ENCODE peak calls at places on chromosomes 12 and 14, in four cellular contexts. One of them, this sample, is unnamed. For H3K9me3, the result is how much of the 10 kb centered on the place peaks cover.

GRCh38 chr14:34750670-34751069 is 36.3 kb upstream of the CFL2 start:
- DNase-seq in kidney: no peak
- DNase-seq in upper lobe of left lung: no peak
- DNase-seq in breast epithelium: no peak
- DNase-seq in this sample: no peak

GRCh38 chr12:52004042-52004648 is 2.6 kb upstream of the TAMALIN start:
- DNase-seq in kidney: peak
- DNase-seq in breast epithelium: no peak
- DNase-seq in upper lobe of left lung: peak
- DNase-seq in this sample: no peak

GRCh38 chr12:107748472-107748871 is 12.5 kb downstream of the PRDM4 start:
- DNase-seq in kidney: no peak
- DNase-seq in upper lobe of left lung: no peak
- DNase-seq in breast epithelium: no peak
- DNase-seq in this sample: no peak

GRCh38 chr12:1795785-1796514 is 24.4 kb upstream of the LRTM2 start:
- DNase-seq in kidney: peak
- DNase-seq in breast epithelium: peak
- DNase-seq in upper lobe of left lung: peak
- DNase-seq in this sample: peak

GRCh38 chr12:15629108-15629507 is 160.1 kb downstream of the EPS8 start:
- DNase-seq in breast epithelium: no peak
- DNase-seq in upper lobe of left lung: peak
- DNase-seq in kidney: peak
- DNase-seq in this sample: no peak

GRCh38 chr12:75471928-75472865 is 8.4 kb upstream of the GLIPR1 start:
- DNase-seq in upper lobe of left lung: no peak
- DNase-seq in kidney: no peak
- DNase-seq in breast epithelium: no peak
- DNase-seq in this sample: no peak

GRCh38 chr14:95322646-95323045 is 2.9 kb upstream of the CLMN start:
- DNase-seq in breast epithelium: no peak
- DNase-seq in kidney: no peak
- DNase-seq in upper lobe of left lung: no peak
- DNase-seq in this sample: no peak

GRCh38 chr12:121519227-121519626 is 61.6 kb downstream of the KDM2B start:
- DNase-seq in upper lobe of left lung: no peak
- DNase-seq in breast epithelium: no peak
- DNase-seq in kidney: no peak
- DNase-seq in this sample: no peak

GRCh38 chr12:71662861-71663560 is 637 bp downstream of the ZFC3H1 start:
- DNase-seq in breast epithelium: peak
- DNase-seq in upper lobe of left lung: peak
- DNase-seq in kidney: peak
- DNase-seq in this sample: peak

GRCh38 chr14:92323031-92323915 is at the start of gene SLC24A4:
- DNase-seq in kidney: no peak
- DNase-seq in breast epithelium: no peak
- DNase-seq in upper lobe of left lung: no peak
- DNase-seq in this sample: no peak

GRCh38 chr14:101010835-101011234 is 107.3 kb upstream of the RTL1 start:
- DNase-seq in breast epithelium: no peak
- DNase-seq in kidney: no peak
- DNase-seq in upper lobe of left lung: no peak
- DNase-seq in this sample: no peak

GRCh38 chr12:75922944-75923642 is 108.5 kb downstream of the PHLDA1 start:
- DNase-seq in upper lobe of left lung: no peak
- DNase-seq in breast epithelium: no peak
- DNase-seq in kidney: no peak
- DNase-seq in this sample: no peak

GRCh38 chr12:119061208-119061796 is 80.0 kb downstream of the SRRM4 start:
- DNase-seq in upper lobe of left lung: peak
- DNase-seq in kidney: peak
- DNase-seq in breast epithelium: no peak
- DNase-seq in this sample: no peak

GRCh38 chr14:39218171-39218769 is 15.4 kb upstream of the MIA2 start:
- DNase-seq in upper lobe of left lung: no peak
- DNase-seq in kidney: no peak
- DNase-seq in breast epithelium: no peak
- DNase-seq in this sample: no peak

GRCh38 chr14:50084666-50085065 is 31.7 kb downstream of the VCPKMT start:
- DNase-seq in upper lobe of left lung: no peak
- DNase-seq in breast epithelium: no peak
- DNase-seq in kidney: no peak
- DNase-seq in this sample: no peak
- TF ChIP-seq CTCF in upper lobe of left lung: no peak
- TF ChIP-seq CTCF in breast epithelium: no peak
- TF ChIP-seq CTCF in kidney: no peak
- TF ChIP-seq CTCF in this sample: no peak

DNA sequence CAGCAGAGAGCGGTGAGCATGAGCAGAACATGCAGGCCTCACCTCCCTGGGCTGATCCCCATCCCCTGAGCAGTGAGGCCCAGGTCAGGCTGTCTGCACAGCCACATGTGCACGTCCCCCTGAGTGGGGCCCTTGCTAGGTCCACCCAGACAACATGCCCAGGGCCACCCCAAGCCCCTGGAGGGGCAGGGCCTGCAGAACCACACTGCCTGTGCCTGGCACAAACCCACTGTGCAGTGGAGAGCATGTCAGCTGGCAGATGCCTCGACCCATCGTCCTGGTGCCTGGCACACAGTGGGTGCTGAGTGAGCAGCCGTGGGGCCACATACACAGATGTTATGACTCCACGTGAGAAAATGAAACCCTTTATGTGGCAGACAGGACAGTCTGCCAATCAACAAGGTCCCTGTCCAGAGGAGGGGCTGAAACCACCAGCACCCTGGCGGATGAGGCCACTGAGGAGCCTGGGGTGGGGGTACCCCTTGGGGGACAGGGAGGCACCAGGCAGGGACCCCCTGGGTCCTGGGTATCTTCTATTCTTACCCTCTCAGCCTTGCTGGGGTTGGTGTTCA is 8.3 kb downstream of the ANHX start:
- DNase-seq in breast epithelium: no peak
- DNase-seq in upper lobe of left lung: no peak
- DNase-seq in kidney: no peak
- DNase-seq in this sample: no peak
- H3K9me3 ChIP-seq in breast epithelium: under half
- H3K9me3 ChIP-seq in upper lobe of left lung: under half
- H3K9me3 ChIP-seq in kidney: under half
- H3K9me3 ChIP-seq in this sample: under half

DNA sequence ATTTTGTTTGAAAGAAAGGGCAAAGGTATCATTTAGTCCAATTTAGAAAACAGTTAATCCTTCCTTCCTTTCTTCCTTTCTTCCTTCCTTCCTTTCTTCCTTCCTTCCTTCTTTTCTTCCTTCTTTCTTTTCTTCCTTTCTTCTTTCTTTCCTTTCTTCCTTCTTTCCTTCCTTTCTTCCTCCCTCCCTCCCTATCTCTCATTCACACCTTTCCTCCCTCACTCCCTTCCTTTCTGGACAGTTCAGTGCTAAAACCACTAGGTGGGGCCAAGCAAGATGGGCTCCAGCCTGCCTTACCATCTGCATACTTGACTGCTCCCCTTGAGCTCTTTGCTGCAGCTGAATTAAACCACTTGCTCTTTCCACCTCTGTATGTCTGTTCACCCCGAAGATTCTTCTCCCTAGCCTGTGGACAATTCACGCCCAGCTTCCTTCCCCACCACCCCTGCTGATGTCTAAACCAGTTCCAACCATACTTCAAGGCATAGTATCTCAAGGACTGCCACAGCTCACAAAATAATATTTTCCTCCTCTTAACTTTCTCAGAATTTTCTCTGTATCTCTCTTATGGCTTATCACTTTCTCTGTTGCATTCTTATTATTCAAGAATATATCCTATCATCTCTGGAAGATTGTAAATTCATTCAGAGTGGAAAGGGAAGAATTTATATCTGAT is 78.0 kb downstream of the DBX2 start:
- DNase-seq in upper lobe of left lung: no peak
- DNase-seq in kidney: no peak
- DNase-seq in breast epithelium: no peak
- DNase-seq in this sample: no peak
- TF ChIP-seq CTCF in upper lobe of left lung: no peak
- TF ChIP-seq CTCF in kidney: no peak
- TF ChIP-seq CTCF in breast epithelium: no peak
- TF ChIP-seq CTCF in this sample: no peak

DNA sequence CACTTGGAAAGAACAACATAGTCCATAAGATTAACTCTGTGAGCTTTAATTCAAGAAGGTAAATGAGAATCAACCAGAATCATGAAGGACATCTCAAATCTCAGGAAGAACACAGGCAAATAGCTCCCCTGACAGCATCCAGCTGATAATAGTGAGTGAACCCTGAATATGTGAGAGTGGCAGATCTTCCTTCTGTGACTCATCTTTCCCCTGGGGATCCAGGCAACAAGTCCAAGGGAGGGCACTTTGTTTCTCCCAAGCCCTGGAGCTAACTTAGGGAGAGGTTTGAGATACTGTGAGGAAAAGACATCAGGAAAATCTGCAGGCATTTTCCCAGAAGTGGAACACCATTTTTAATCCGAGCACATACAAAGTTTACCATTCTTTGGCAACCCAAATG is 763.9 kb upstream of the MGAT4C start:
- DNase-seq in breast epithelium: no peak
- DNase-seq in kidney: no peak
- DNase-seq in upper lobe of left lung: no peak
- DNase-seq in this sample: no peak
- H3K9me3 ChIP-seq in breast epithelium: under half
- H3K9me3 ChIP-seq in kidney: under half
- H3K9me3 ChIP-seq in upper lobe of left lung: under half
- H3K9me3 ChIP-seq in this sample: under half

GRCh38 chr12:79514730-79515525 is 175.8 kb downstream of the PAWR start:
- DNase-seq in upper lobe of left lung: no peak
- DNase-seq in kidney: no peak
- DNase-seq in breast epithelium: no peak
- DNase-seq in this sample: no peak
- TF ChIP-seq CTCF in upper lobe of left lung: no peak
- TF ChIP-seq CTCF in kidney: no peak
- TF ChIP-seq CTCF in breast epithelium: no peak
- TF ChIP-seq CTCF in this sample: no peak

GRCh38 chr14:91090733-91091132 is 23.1 kb upstream of the DGLUCY start:
- DNase-seq in upper lobe of left lung: no peak
- DNase-seq in breast epithelium: no peak
- DNase-seq in kidney: no peak
- DNase-seq in this sample: no peak
- H3K9me3 ChIP-seq in upper lobe of left lung: under half
- H3K9me3 ChIP-seq in breast epithelium: under half
- H3K9me3 ChIP-seq in kidney: under half
- H3K9me3 ChIP-seq in this sample: under half

DNA sequence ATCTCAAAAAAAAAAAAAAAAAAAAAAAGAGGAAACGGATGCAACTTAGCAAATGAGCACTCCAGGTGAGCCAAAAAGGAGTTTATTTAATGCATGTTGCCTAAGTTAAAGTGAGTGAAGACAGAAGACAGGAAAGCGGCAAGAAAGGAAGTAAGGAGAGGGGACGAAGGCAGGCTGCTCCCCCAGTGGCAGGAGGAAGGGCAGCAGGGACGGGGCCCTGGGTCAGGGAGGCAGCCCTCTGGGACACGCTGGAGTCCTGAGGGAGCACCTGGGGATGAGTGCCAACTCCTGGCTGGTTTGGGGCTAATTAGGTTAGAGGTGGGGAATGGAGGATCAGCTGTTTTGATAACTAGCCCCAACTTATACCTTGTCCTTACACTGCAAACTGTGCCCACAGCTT is 37.0 kb upstream of the SPTLC2 start:
- DNase-seq in upper lobe of left lung: no peak
- DNase-seq in breast epithelium: no peak
- DNase-seq in kidney: no peak
- DNase-seq in this sample: no peak
- TF ChIP-seq CTCF in upper lobe of left lung: no peak
- TF ChIP-seq CTCF in breast epithelium: no peak
- TF ChIP-seq CTCF in kidney: no peak
- TF ChIP-seq CTCF in this sample: no peak

GRCh38 chr14:105939810-105940508 is 413.6 kb downstream of the TMEM121 start:
- DNase-seq in breast epithelium: no peak
- DNase-seq in upper lobe of left lung: no peak
- DNase-seq in kidney: no peak
- DNase-seq in this sample: no peak

GRCh38 chr14:105940534-105941225 is 414.3 kb downstream of the TMEM121 start:
- DNase-seq in breast epithelium: no peak
- DNase-seq in kidney: no peak
- DNase-seq in upper lobe of left lung: no peak
- DNase-seq in this sample: no peak

GRCh38 chr14:105937253-105938054 is 411.1 kb downstream of the TMEM121 start:
- DNase-seq in upper lobe of left lung: no peak
- DNase-seq in breast epithelium: peak
- DNase-seq in kidney: no peak
- DNase-seq in this sample: no peak

GRCh38 chr14:105938959-105939358 is 412.6 kb downstream of the TMEM121 start:
- DNase-seq in breast epithelium: no peak
- DNase-seq in kidney: no peak
- DNase-seq in upper lobe of left lung: no peak
- DNase-seq in this sample: no peak

GRCh38 chr14:105938055-105938863 is 411.9 kb downstream of the TMEM121 start:
- DNase-seq in kidney: no peak
- DNase-seq in upper lobe of left lung: no peak
- DNase-seq in breast epithelium: peak
- DNase-seq in this sample: no peak
- H3K9me3 ChIP-seq in kidney: under half
- H3K9me3 ChIP-seq in upper lobe of left lung: under half
- H3K9me3 ChIP-seq in breast epithelium: under half
- H3K9me3 ChIP-seq in this sample: under half

GRCh38 chr12:54337854-54338650 is 13.1 kb downstream of the COPZ1 start:
- DNase-seq in upper lobe of left lung: no peak
- DNase-seq in kidney: no peak
- DNase-seq in breast epithelium: no peak
- DNase-seq in this sample: no peak

GRCh38 chr12:54340845-54341244 is 15.9 kb downstream of the COPZ1 start:
- DNase-seq in breast epithelium: no peak
- DNase-seq in kidney: no peak
- DNase-seq in upper lobe of left lung: no peak
- DNase-seq in this sample: no peak

GRCh38 chr12:54338682-54339296 is 13.9 kb downstream of the COPZ1 start:
- DNase-seq in breast epithelium: no peak
- DNase-seq in kidney: no peak
- DNase-seq in upper lobe of left lung: no peak
- DNase-seq in this sample: no peak

GRCh38 chr12:54333420-54334034 is 8.6 kb downstream of the COPZ1 start:
- DNase-seq in breast epithelium: no peak
- DNase-seq in upper lobe of left lung: no peak
- DNase-seq in kidney: no peak
- DNase-seq in this sample: no peak

DNA sequence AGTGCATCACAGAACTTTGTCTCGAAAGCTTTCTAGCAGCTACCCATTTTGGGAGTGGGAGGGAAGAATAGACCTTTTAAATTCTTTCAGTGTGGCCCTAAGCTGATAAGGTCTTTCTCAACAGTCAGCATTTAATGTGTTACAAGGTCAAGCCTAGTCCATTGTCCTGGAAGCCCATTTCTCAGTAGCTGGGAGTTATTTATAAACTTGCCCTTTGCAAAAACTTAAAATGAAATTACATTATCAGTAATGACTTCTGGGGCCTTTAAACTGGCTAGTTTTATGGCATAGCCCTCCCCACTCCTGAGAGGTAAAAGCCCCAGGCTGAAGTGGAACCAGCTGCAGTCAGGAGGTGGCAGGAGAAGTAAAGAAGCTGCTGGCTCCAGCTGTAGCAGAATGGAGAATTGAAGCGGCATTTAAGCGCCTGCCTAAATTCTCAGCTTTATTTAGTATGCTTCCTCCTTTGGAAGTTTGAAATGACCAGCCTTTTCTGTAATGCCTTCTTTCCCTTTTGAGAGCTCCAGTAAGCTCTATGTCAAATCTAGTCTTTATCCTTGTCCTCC is 12.4 kb downstream of the COPZ1 start:
- DNase-seq in upper lobe of left lung: peak
- DNase-seq in breast epithelium: no peak
- DNase-seq in kidney: no peak
- DNase-seq in this sample: no peak
- TF ChIP-seq CTCF in upper lobe of left lung: no peak
- TF ChIP-seq CTCF in breast epithelium: no peak
- TF ChIP-seq CTCF in kidney: peak
- TF ChIP-seq CTCF in this sample: no peak

This sample was measured in esophagus squamous epithelium.